ENCODE peak calls at places on chromosome 3, in eight cellular contexts. One of them, this sample, is unnamed.

GRCh38 chr3:117628896-117629295 is 919.3 kb downstream of the TUSC7 start:
- DNase-seq in transverse colon: no peak
- DNase-seq in A549: no peak
- DNase-seq in heart left ventricle: no peak
- DNase-seq in GM12878: no peak
- DNase-seq in HepG2: no peak
- DNase-seq in uterus: peak
- DNase-seq in body of pancreas: no peak
- DNase-seq in this sample: no peak

GRCh38 chr3:181709537-181710279 is 2.0 kb upstream of the SOX2 start:
- DNase-seq in transverse colon: peak
- DNase-seq in A549: no peak
- DNase-seq in heart left ventricle: peak
- DNase-seq in GM12878: no peak
- DNase-seq in HepG2: peak
- DNase-seq in uterus: peak
- DNase-seq in body of pancreas: peak
- DNase-seq in this sample: peak

GRCh38 chr3:126539558-126540250 is 15.7 kb downstream of the CHST13 start:
- DNase-seq in transverse colon: peak
- DNase-seq in A549: no peak
- DNase-seq in heart left ventricle: peak
- DNase-seq in GM12878: no peak
- DNase-seq in HepG2: no peak
- DNase-seq in uterus: peak
- DNase-seq in body of pancreas: peak
- DNase-seq in this sample: peak

GRCh38 chr3:10423171-10423882 is 82.1 kb downstream of the ATP2B2 start:
- DNase-seq in transverse colon: no peak
- DNase-seq in A549: no peak
- DNase-seq in heart left ventricle: no peak
- DNase-seq in GM12878: no peak
- DNase-seq in HepG2: no peak
- DNase-seq in uterus: no peak
- DNase-seq in body of pancreas: no peak
- DNase-seq in this sample: no peak

GRCh38 chr3:160125188-160125587 is 100.0 kb upstream of the C3orf80 start:
- DNase-seq in transverse colon: no peak
- DNase-seq in A549: no peak
- DNase-seq in heart left ventricle: no peak
- DNase-seq in GM12878: no peak
- DNase-seq in HepG2: no peak
- DNase-seq in uterus: no peak
- DNase-seq in body of pancreas: no peak
- DNase-seq in this sample: no peak

GRCh38 chr3:122025296-122025695 is 3.2 kb upstream of the ILDR1 start:
- DNase-seq in transverse colon: no peak
- DNase-seq in A549: no peak
- DNase-seq in heart left ventricle: no peak
- DNase-seq in GM12878: peak
- DNase-seq in HepG2: no peak
- DNase-seq in uterus: no peak
- DNase-seq in body of pancreas: no peak
- DNase-seq in this sample: no peak

GRCh38 chr3:122921791-122922651 is 105.5 kb downstream of the SEMA5B start:
- DNase-seq in transverse colon: no peak
- DNase-seq in A549: peak
- DNase-seq in heart left ventricle: no peak
- DNase-seq in GM12878: no peak
- DNase-seq in HepG2: peak
- DNase-seq in uterus: no peak
- DNase-seq in body of pancreas: no peak
- DNase-seq in this sample: peak

GRCh38 chr3:170714151-170714550 is 128.3 kb upstream of the SLC7A14 start:
- DNase-seq in transverse colon: no peak
- DNase-seq in A549: no peak
- DNase-seq in heart left ventricle: no peak
- DNase-seq in GM12878: no peak
- DNase-seq in HepG2: no peak
- DNase-seq in uterus: no peak
- DNase-seq in body of pancreas: no peak
- DNase-seq in this sample: no peak

GRCh38 chr3:179018808-179019207 is 52.8 kb downstream of the ZMAT3 start:
- DNase-seq in transverse colon: no peak
- DNase-seq in A549: no peak
- DNase-seq in heart left ventricle: no peak
- DNase-seq in GM12878: no peak
- DNase-seq in HepG2: no peak
- DNase-seq in uterus: no peak
- DNase-seq in body of pancreas: no peak
- DNase-seq in this sample: no peak

GRCh38 chr3:156148345-156148945 is 28.1 kb downstream of the KCNAB1 start:
- DNase-seq in transverse colon: no peak
- DNase-seq in A549: no peak
- DNase-seq in heart left ventricle: no peak
- DNase-seq in GM12878: no peak
- DNase-seq in HepG2: no peak
- DNase-seq in uterus: no peak
- DNase-seq in body of pancreas: no peak
- DNase-seq in this sample: no peak

DNA sequence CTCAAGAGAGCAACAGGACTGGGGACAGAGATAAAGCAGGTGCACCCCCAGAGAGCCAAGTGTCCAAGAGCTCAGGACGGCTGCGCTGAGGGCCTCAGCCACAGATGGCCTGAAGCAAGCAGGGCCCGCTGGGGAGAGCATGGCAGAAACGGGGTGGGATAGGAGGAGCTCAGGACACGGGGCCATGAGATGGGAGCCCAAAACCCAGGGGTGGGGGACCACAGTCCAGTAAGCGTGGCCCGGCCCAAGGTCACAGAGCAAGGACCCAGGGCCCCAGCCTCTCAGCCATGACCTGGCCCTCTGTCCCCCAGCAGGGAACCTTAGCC is 9.5 kb downstream of the DUSP7 start:
- DNase-seq in transverse colon: no peak
- DNase-seq in A549: no peak
- DNase-seq in heart left ventricle: no peak
- DNase-seq in GM12878: no peak
- DNase-seq in HepG2: no peak
- DNase-seq in uterus: no peak
- DNase-seq in body of pancreas: no peak
- DNase-seq in this sample: no peak
- TF ChIP-seq POLR2A in transverse colon: no peak
- TF ChIP-seq POLR2A in A549: no peak
- TF ChIP-seq POLR2A in heart left ventricle: no peak
- TF ChIP-seq POLR2A in GM12878: no peak
- TF ChIP-seq POLR2A in HepG2: no peak
- TF ChIP-seq POLR2A in uterus: no peak
- TF ChIP-seq POLR2A in body of pancreas: no peak
- TF ChIP-seq POLR2A in this sample: no peak

GRCh38 chr3:5136619-5137429 is 14.7 kb downstream of the ARL8B start:
- DNase-seq in transverse colon: no peak
- DNase-seq in A549: peak
- DNase-seq in heart left ventricle: no peak
- DNase-seq in GM12878: no peak
- DNase-seq in HepG2: peak
- DNase-seq in uterus: no peak
- DNase-seq in body of pancreas: no peak
- DNase-seq in this sample: no peak
- TF ChIP-seq CTCF in transverse colon: no peak
- TF ChIP-seq CTCF in A549: peak
- TF ChIP-seq CTCF in heart left ventricle: peak
- TF ChIP-seq CTCF in GM12878: peak
- TF ChIP-seq CTCF in HepG2: peak
- TF ChIP-seq CTCF in uterus: no peak
- TF ChIP-seq CTCF in body of pancreas: no peak
- TF ChIP-seq CTCF in this sample: no peak

DNA sequence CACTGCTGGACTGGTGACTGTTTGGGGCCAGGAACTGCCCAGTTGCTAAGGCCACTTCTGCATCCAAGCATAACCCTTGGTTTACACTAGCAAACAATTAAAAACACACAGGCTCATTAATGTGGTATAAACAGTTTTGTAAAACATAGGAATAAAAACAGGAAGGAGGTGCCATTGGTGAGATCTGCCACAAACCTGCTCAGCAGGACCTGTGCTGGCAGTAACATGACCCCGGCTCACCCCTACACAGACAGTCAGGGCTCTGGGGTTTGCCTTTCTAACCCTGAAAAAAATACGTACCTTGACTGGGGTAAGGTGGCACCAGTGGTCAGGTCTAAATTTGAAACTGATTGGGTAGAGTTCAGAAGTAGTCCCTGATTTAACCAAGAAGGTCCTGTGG is 76.2 kb downstream of the ATP1B3 start:
- DNase-seq in transverse colon: no peak
- DNase-seq in A549: no peak
- DNase-seq in heart left ventricle: no peak
- DNase-seq in GM12878: no peak
- DNase-seq in HepG2: no peak
- DNase-seq in uterus: no peak
- DNase-seq in body of pancreas: no peak
- DNase-seq in this sample: no peak
- H3K4me3 ChIP-seq in transverse colon: no peak
- H3K4me3 ChIP-seq in A549: no peak
- H3K4me3 ChIP-seq in heart left ventricle: no peak
- H3K4me3 ChIP-seq in GM12878: no peak
- H3K4me3 ChIP-seq in HepG2: no peak
- H3K4me3 ChIP-seq in uterus: no peak
- H3K4me3 ChIP-seq in body of pancreas: no peak
- H3K4me3 ChIP-seq in this sample: no peak

GRCh38 chr3:186540444-186541226 is 3.5 kb downstream of the CRYGS start:
- DNase-seq in transverse colon: peak
- DNase-seq in A549: peak
- DNase-seq in heart left ventricle: peak
- DNase-seq in GM12878: peak
- DNase-seq in HepG2: peak
- DNase-seq in uterus: peak
- DNase-seq in body of pancreas: peak
- DNase-seq in this sample: no peak
- TF ChIP-seq POLR2A in transverse colon: no peak
- TF ChIP-seq POLR2A in A549: no peak
- TF ChIP-seq POLR2A in heart left ventricle: no peak
- TF ChIP-seq POLR2A in GM12878: no peak
- TF ChIP-seq POLR2A in HepG2: no peak
- TF ChIP-seq POLR2A in uterus: no peak
- TF ChIP-seq POLR2A in body of pancreas: no peak
- TF ChIP-seq POLR2A in this sample: no peak

GRCh38 chr3:96706517-96706916 is 107.9 kb upstream of the EPHA6 start:
- DNase-seq in transverse colon: no peak
- DNase-seq in A549: no peak
- DNase-seq in heart left ventricle: no peak
- DNase-seq in GM12878: no peak
- DNase-seq in HepG2: no peak
- DNase-seq in uterus: no peak
- DNase-seq in body of pancreas: no peak
- DNase-seq in this sample: no peak

DNA sequence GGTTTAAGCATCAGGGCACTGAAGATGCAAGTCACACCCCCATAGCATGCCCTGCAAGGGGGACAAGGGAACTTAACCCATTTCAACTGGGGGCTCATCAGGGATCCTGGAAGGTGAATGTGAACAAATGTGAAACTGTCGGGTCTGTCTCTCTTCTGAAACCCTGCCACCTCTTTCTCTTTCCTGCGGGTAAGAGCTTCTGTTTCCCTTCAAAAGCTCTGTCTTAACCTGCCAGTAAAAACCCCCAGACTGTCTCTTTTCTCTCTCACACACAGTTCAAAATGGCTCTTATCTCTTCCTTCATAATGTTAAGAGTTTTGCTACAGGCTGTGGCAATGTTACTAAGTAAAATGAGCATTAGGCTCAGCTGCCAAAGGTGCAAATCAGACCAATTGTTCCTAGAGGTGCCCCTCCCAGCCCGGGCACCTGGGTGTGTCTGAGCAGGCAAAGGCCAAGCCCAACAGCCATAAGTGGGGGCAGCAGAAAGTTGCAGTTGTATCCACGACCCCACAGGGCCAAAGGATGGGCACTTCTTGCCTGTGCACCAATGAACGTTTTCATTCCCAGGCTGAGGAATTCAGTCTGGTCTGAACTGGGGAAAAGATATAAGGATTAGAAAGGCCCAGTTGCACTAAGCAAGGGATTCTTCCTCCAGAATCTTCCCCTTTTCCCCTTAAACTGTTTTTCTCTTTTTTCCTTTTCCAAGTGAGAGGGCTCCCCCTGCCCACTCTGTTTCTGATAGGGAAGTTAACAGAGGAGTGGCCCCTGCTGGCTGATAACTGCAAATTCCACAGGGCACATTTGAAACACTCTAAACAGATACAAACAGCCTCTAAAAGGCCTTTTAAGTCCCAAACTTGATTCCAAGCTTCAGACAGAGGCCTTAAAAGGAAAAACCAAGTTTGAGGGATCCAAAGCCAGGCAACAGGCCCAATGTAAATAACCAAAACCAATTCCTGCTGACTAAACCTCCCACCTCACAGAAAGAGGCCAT is 113.8 kb upstream of the EPHA6 start:
- DNase-seq in transverse colon: no peak
- DNase-seq in A549: no peak
- DNase-seq in heart left ventricle: no peak
- DNase-seq in GM12878: no peak
- DNase-seq in HepG2: no peak
- DNase-seq in uterus: no peak
- DNase-seq in body of pancreas: no peak
- DNase-seq in this sample: no peak
- TF ChIP-seq CTCF in transverse colon: no peak
- TF ChIP-seq CTCF in A549: no peak
- TF ChIP-seq CTCF in heart left ventricle: no peak
- TF ChIP-seq CTCF in GM12878: no peak
- TF ChIP-seq CTCF in HepG2: no peak
- TF ChIP-seq CTCF in uterus: no peak
- TF ChIP-seq CTCF in body of pancreas: no peak
- TF ChIP-seq CTCF in this sample: no peak

GRCh38 chr3:172216267-172216666 is 176.9 kb downstream of the FNDC3B start:
- DNase-seq in transverse colon: no peak
- DNase-seq in A549: no peak
- DNase-seq in heart left ventricle: no peak
- DNase-seq in GM12878: no peak
- DNase-seq in HepG2: no peak
- DNase-seq in uterus: no peak
- DNase-seq in body of pancreas: no peak
- DNase-seq in this sample: no peak

GRCh38 chr3:172219750-172220149 is 180.4 kb downstream of the FNDC3B start:
- DNase-seq in transverse colon: no peak
- DNase-seq in A549: no peak
- DNase-seq in heart left ventricle: no peak
- DNase-seq in GM12878: no peak
- DNase-seq in HepG2: no peak
- DNase-seq in uterus: no peak
- DNase-seq in body of pancreas: no peak
- DNase-seq in this sample: no peak

GRCh38 chr3:172218350-172219323 is 179.3 kb downstream of the FNDC3B start:
- DNase-seq in transverse colon: no peak
- DNase-seq in A549: no peak
- DNase-seq in heart left ventricle: no peak
- DNase-seq in GM12878: peak
- DNase-seq in HepG2: no peak
- DNase-seq in uterus: no peak
- DNase-seq in body of pancreas: no peak
- DNase-seq in this sample: no peak

GRCh38 chr3:172216843-172217404 is 177.5 kb downstream of the FNDC3B start:
- DNase-seq in transverse colon: no peak
- DNase-seq in A549: no peak
- DNase-seq in heart left ventricle: no peak
- DNase-seq in GM12878: no peak
- DNase-seq in HepG2: no peak
- DNase-seq in uterus: no peak
- DNase-seq in body of pancreas: no peak
- DNase-seq in this sample: no peak

GRCh38 chr3:172217877-172218276 is 178.5 kb downstream of the FNDC3B start:
- DNase-seq in transverse colon: no peak
- DNase-seq in A549: no peak
- DNase-seq in heart left ventricle: no peak
- DNase-seq in GM12878: no peak
- DNase-seq in HepG2: no peak
- DNase-seq in uterus: no peak
- DNase-seq in body of pancreas: no peak
- DNase-seq in this sample: no peak
- H3K4me3 ChIP-seq in transverse colon: no peak
- H3K4me3 ChIP-seq in A549: peak
- H3K4me3 ChIP-seq in heart left ventricle: no peak
- H3K4me3 ChIP-seq in GM12878: no peak
- H3K4me3 ChIP-seq in HepG2: no peak
- H3K4me3 ChIP-seq in uterus: no peak
- H3K4me3 ChIP-seq in body of pancreas: no peak
- H3K4me3 ChIP-seq in this sample: no peak

This sample was measured in spleen.